ENCODE peak calls at places on chromosomes 6 and 20, in seven cellular contexts. O is CD4-positive, alpha-beta T cell; W is cardiac fibroblast; U is neural progenitor cell; V is cardiac muscle cell; F is Calu3; G is AG20443. A is an unnamed sample.

GRCh38 chr20:47438464-47439381 is 63.0 kb upstream of the NCOA3 start:
- DNase-seq in O (no peak), W (no peak), U (no peak), V (no peak), F (peak; percentile 63), G (no peak), A (no peak)

GRCh38 chr6:109998159-109998785 is 20.2 kb downstream of the GPR6 start:
- DNase-seq in O (no peak), W (peak; percentile 4), U (peak; percentile 46), V (peak; percentile 46), F (no peak), G (no peak), A (peak; percentile 14)

GRCh38 chr20:31678389-31679356 is 41.0 kb downstream of the COX4I2 start:
- DNase-seq in O (no peak), W (peak; percentile 61), U (peak; percentile 54), V (peak; percentile 66), F (no peak), G (peak; percentile 47), A (peak; percentile 37)

GRCh38 chr6:17281100-17281496 is at the start of gene RBM24:
- DNase-seq in O (no peak), W (peak; percentile 73), U (peak; percentile 91), V (peak; percentile 62), F (peak; percentile 76), G (peak; percentile 74), A (peak; percentile 64)

GRCh38 chr20:61661025-61661424 is 404.7 kb downstream of the TAF4 start:
- DNase-seq in O (no peak), W (no peak), U (no peak), V (no peak), F (no peak), G (no peak), A (no peak)

GRCh38 chr6:53979468-53980067 is 131.7 kb upstream of the MLIP start:
- DNase-seq in O (no peak), W (peak; percentile 69), U (peak; percentile 60), V (peak; percentile 54), F (peak; percentile 43), G (peak; percentile 48), A (peak; percentile 39)

GRCh38 chr20:58712823-58713731 is 20.5 kb downstream of the NPEPL1 start:
- DNase-seq in O (no peak), W (no peak), U (no peak), V (no peak), F (no peak), G (peak; percentile 9), A (no peak)

GRCh38 chr6:36130672-36131516 is 581 bp downstream of the MAPK13 start:
- DNase-seq in O (peak; percentile 36), W (peak; percentile 36), U (peak; percentile 45), V (no peak), F (peak; percentile 87), G (peak; percentile 51), A (no peak)

GRCh38 chr6:138099832-138100231 is 7.4 kb downstream of the PERP start:
- DNase-seq in O (no peak), W (peak; percentile 31), U (no peak), V (no peak), F (no peak), G (peak; percentile 60), A (peak; percentile 38)

GRCh38 chr6:163095401-163095800 is 319.1 kb upstream of the QKI start:
- DNase-seq in O (no peak), W (no peak), U (no peak), V (no peak), F (no peak), G (no peak), A (no peak)

GRCh38 chr20:60088236-60088635 is 130.0 kb downstream of the CDH26 start:
- DNase-seq in O (no peak), W (no peak), U (no peak), V (no peak), F (no peak), G (no peak), A (no peak)

GRCh38 chr6:3232017-3232838 is 4.8 kb upstream of the TUBB2B start:
- DNase-seq in O (no peak), W (no peak), U (peak; percentile 45), V (no peak), F (no peak), G (no peak), A (no peak)

GRCh38 chr20:17862171-17862570 is 106.4 kb downstream of the SNX5 start:
- DNase-seq in O (no peak), W (no peak), U (no peak), V (no peak), F (no peak), G (no peak), A (no peak)

GRCh38 chr6:52635049-52635577 is 35.8 kb upstream of the TMEM14A start:
- DNase-seq in O (no peak), W (no peak), U (no peak), V (no peak), F (no peak), G (no peak), A (no peak)

GRCh38 chr6:169852504-169853195 is 101.2 kb downstream of the ERMARD start:
- DNase-seq in O (no peak), W (no peak), U (no peak), V (no peak), F (no peak), G (no peak), A (no peak)

GRCh38 chr20:63891061-63892002 is 3.6 kb upstream of the DNAJC5 start:
- DNase-seq in O (no peak), W (no peak), U (no peak), V (no peak), F (no peak), G (no peak), A (no peak)

GRCh38 chr6:21438986-21439352 is 154.6 kb upstream of the SOX4 start:
- DNase-seq in O (no peak), W (no peak), U (no peak), V (no peak), F (no peak), G (no peak), A (no peak)

GRCh38 chr20:25992146-25992545 is 295.5 kb upstream of the ZNF337 start:
- DNase-seq in O (no peak), W (no peak), U (peak; percentile 18), V (no peak), F (no peak), G (no peak), A (no peak)

GRCh38 chr6:157235600-157236039 is 87.7 kb downstream of the TMEM242 start:
- DNase-seq in O (peak; percentile 33), W (peak; percentile 63), U (peak; percentile 90), V (peak; percentile 71), F (no peak), G (peak; percentile 83), A (peak; percentile 37)

GRCh38 chr6:135922746-135923145 is 71.2 kb downstream of the PDE7B start:
- DNase-seq in O (no peak), W (peak; percentile 81), U (no peak), V (no peak), F (no peak), G (peak; percentile 50), A (no peak)

GRCh38 chr6:41039060-41039998 is at the start of gene UNC5CL:
- DNase-seq in O (peak; percentile 30), W (peak; percentile 15), U (peak; percentile 63), V (peak; percentile 64), F (peak; percentile 91), G (peak; percentile 66), A (peak; percentile 20)

GRCh38 chr6:168666751-168667427 is 225.9 kb downstream of the SMOC2 start:
- DNase-seq in O (no peak), W (no peak), U (no peak), V (no peak), F (no peak), G (no peak), A (no peak)

GRCh38 chr6:82954351-82954750 is 111.3 kb downstream of the UBE3D start:
- DNase-seq in O (no peak), W (no peak), U (no peak), V (no peak), F (no peak), G (no peak), A (no peak)

GRCh38 chr6:133466666-133467065 is 225.5 kb downstream of the EYA4 start:
- DNase-seq in O (no peak), W (peak; percentile 49), U (no peak), V (no peak), F (no peak), G (no peak), A (peak; percentile 85)

GRCh38 chr6:162140453-162140852 is 587.1 kb downstream of the PRKN start:
- DNase-seq in O (no peak), W (no peak), U (no peak), V (no peak), F (no peak), G (no peak), A (no peak)

GRCh38 chr6:97705568-97705967 is 422.6 kb upstream of the MMS22L start:
- DNase-seq in O (no peak), W (peak; percentile 2), U (peak; percentile 73), V (no peak), F (no peak), G (peak; percentile 9), A (no peak)

GRCh38 chr20:59291740-59292139 is 8.7 kb upstream of the EDN3 start:
- DNase-seq in O (no peak), W (no peak), U (no peak), V (no peak), F (no peak), G (no peak), A (no peak)

GRCh38 chr6:4491501-4492260 is 284.5 kb upstream of the CDYL start:
- DNase-seq in O (no peak), W (peak; percentile 29), U (no peak), V (no peak), F (no peak), G (no peak), A (peak; percentile 13)

GRCh38 chr6:26172496-26172958 is 85.3 kb downstream of the HFE start:
- DNase-seq in O (peak; percentile 17), W (peak; percentile 57), U (peak; percentile 34), V (peak; percentile 24), F (no peak), G (peak; percentile 42), A (no peak)

A was measured in brain microvascular endothelial cell.